ENCODE peak calls at places on chromosomes 5 and 9, in six cellular contexts. R is OCI-LY7; E is ovary; Y is uterus; W is heart left ventricle; A is naive thymus-derived CD4-positive, alpha-beta T cell. J is an unnamed sample. For H3K4me1, the result is how much of the 10 kb centered on the place peaks cover.

GRCh38 chr5:151577566-151577965 is 13.6 kb downstream of the FAT2 start:
- DNase-seq in A (no peak), Y (no peak), R (no peak), E (no peak), W (no peak), J (no peak)

GRCh38 chr5:65172486-65173129 is 309.1 kb downstream of the ADAMTS6 start:
- DNase-seq in W (no peak), Y (no peak), A (no peak), E (no peak), R (no peak), J (no peak)

GRCh38 chr5:150781706-150782614 is 3.4 kb downstream of the SMIM3 start:
- DNase-seq in R (no peak), W (peak), E (peak), A (no peak), Y (peak), J (peak)

GRCh38 chr9:98861881-98862501 is 54.5 kb downstream of the GALNT12 start:
- DNase-seq in E (no peak), Y (peak), A (no peak), W (peak), R (no peak), J (peak)

GRCh38 chr5:67318746-67319145 is 122.1 kb upstream of the CD180 start:
- DNase-seq in Y (no peak), E (no peak), W (no peak), R (no peak), A (no peak), J (no peak)

GRCh38 chr9:87878930-87879603 is 3.6 kb upstream of the SPATA31E1 start:
- DNase-seq in Y (no peak), W (no peak), E (no peak), A (no peak), R (no peak), J (no peak)

GRCh38 chr9:112378441-112379176 is 1.3 kb upstream of the HSDL2 start:
- DNase-seq in R (no peak), E (no peak), W (no peak), Y (no peak), A (no peak), J (no peak)

GRCh38 chr5:219492-219891 is 1.4 kb downstream of the SDHA start:
- DNase-seq in W (no peak), R (peak), E (no peak), A (peak), Y (no peak), J (no peak)

GRCh38 chr5:91499943-91500531 is 116.9 kb upstream of the ARRDC3 start:
- DNase-seq in A (peak), W (no peak), R (peak), E (no peak), Y (no peak), J (no peak)

GRCh38 chr5:98679963-98680362 is 93.5 kb upstream of the RGMB start:
- DNase-seq in Y (no peak), E (no peak), W (no peak), A (no peak), R (no peak), J (no peak)

GRCh38 chr5:132094393-132095076 is 20.9 kb downstream of the CSF2 start:
- DNase-seq in E (no peak), Y (no peak), A (no peak), W (no peak), R (no peak), J (no peak)

GRCh38 chr9:136117291-136118060 is 1.2 kb downstream of the TMEM250 start:
- DNase-seq in Y (no peak), A (no peak), E (no peak), W (peak), R (peak), J (no peak)

GRCh38 chr9:113873446-113873845 is 2.7 kb upstream of the ZNF618 start:
- DNase-seq in W (no peak), Y (no peak), E (no peak), A (no peak), R (no peak), J (no peak)

GRCh38 chr5:76404694-76405306 is 1.7 kb downstream of the IQGAP2 start:
- DNase-seq in W (no peak), A (no peak), R (peak), Y (no peak), E (no peak), J (no peak)

GRCh38 chr5:59554501-59554900 is 339.0 kb downstream of the PDE4D start:
- DNase-seq in A (no peak), E (no peak), R (no peak), W (no peak), Y (no peak), J (no peak)

GRCh38 chr9:114709636-114710035 is 27.6 kb upstream of the TEX48 start:
- DNase-seq in A (no peak), R (no peak), Y (no peak), E (no peak), W (no peak), J (no peak)

GRCh38 chr5:168001311-168001710 is 290.1 kb upstream of the WWC1 start:
- DNase-seq in R (no peak), E (no peak), W (no peak), Y (no peak), A (no peak), J (no peak)

GRCh38 chr5:82591021-82591515 is 312.9 kb upstream of the RPS23 start:
- DNase-seq in A (no peak), R (no peak), E (no peak), W (no peak), Y (no peak), J (no peak)

GRCh38 chr9:137301086-137301947 is 754 bp downstream of the NRARP start:
- DNase-seq in A (no peak), Y (no peak), R (no peak), W (peak), E (peak), J (peak)

GRCh38 chr5:132808866-132809265 is 4.2 kb upstream of the SOWAHA start:
- DNase-seq in E (no peak), A (no peak), Y (no peak), W (no peak), R (no peak), J (no peak)

GRCh38 chr5:17302590-17302989 is 85.2 kb downstream of the BASP1 start:
- DNase-seq in Y (peak), A (no peak), W (no peak), R (no peak), E (peak), J (no peak)

GRCh38 chr9:121822093-121823085 is 171.0 kb downstream of the DAB2IP start:
- DNase-seq in R (peak), A (no peak), W (no peak), E (no peak), Y (no peak), J (no peak)

GRCh38 chr5:177409043-177409801 is at the start of gene F12:
- DNase-seq in W (no peak), R (no peak), E (no peak), A (no peak), Y (no peak), J (no peak)

GRCh38 chr9:129111143-129111761 is at the start of gene PTPA:
- DNase-seq in Y (peak), R (peak), E (peak), A (peak), W (peak), J (peak)

GRCh38 chr9:132412089-132412488 is 2.1 kb downstream of the CFAP77 start:
- DNase-seq in W (no peak), Y (no peak), E (no peak), R (peak), A (no peak), J (no peak)

GRCh38 chr9:19493174-19493811 is 84.5 kb downstream of the ACER2 start:
- DNase-seq in R (peak), W (peak), Y (peak), E (peak), A (peak), J (peak)

GRCh38 chr5:39624890-39625289 is 200.1 kb upstream of the DAB2 start:
- DNase-seq in R (no peak), W (no peak), A (no peak), E (no peak), Y (no peak), J (no peak)

GRCh38 chr5:172953776-172954189 is 5.4 kb upstream of the RPL26L1 start:
- DNase-seq in E (no peak), W (no peak), A (no peak), Y (no peak), R (no peak), J (no peak)

GRCh38 chr9:136634904-136635303 is 27.8 kb upstream of the EGFL7 start:
- DNase-seq in A (no peak), E (no peak), W (no peak), Y (no peak), R (no peak), J (no peak)

GRCh38 chr9:79734989-79735779 is 163.4 kb downstream of the TLE4 start:
- DNase-seq in A (no peak), Y (no peak), E (no peak), W (no peak), R (no peak), J (no peak)

GRCh38 chr5:61351733-61352132 is 19.7 kb downstream of the ZSWIM6 start:
- DNase-seq in W (no peak), Y (no peak), A (no peak), R (no peak), E (no peak), J (no peak)

GRCh38 chr9:108760841-108761240 is 94.9 kb downstream of the ACTL7B start:
- DNase-seq in A (no peak), E (no peak), W (no peak), Y (no peak), R (no peak), J (no peak)

GRCh38 chr9:127877566-127877998 is at the start of gene AK1:
- DNase-seq in R (no peak), A (no peak), W (peak), Y (peak), E (peak), J (peak)
- H3K4me1 ChIP-seq in R (under half), A (under half), W (under half), Y (under half), E (under half), J (under half)

GRCh38 chr9:15295761-15296405 is 11.1 kb downstream of the TTC39B start:
- DNase-seq in A (peak), W (no peak), Y (peak), R (no peak), E (no peak), J (no peak)
- H3K4me1 ChIP-seq in A (half or more), W (under half), Y (under half), R (under half), E (under half), J (under half)

DNA sequence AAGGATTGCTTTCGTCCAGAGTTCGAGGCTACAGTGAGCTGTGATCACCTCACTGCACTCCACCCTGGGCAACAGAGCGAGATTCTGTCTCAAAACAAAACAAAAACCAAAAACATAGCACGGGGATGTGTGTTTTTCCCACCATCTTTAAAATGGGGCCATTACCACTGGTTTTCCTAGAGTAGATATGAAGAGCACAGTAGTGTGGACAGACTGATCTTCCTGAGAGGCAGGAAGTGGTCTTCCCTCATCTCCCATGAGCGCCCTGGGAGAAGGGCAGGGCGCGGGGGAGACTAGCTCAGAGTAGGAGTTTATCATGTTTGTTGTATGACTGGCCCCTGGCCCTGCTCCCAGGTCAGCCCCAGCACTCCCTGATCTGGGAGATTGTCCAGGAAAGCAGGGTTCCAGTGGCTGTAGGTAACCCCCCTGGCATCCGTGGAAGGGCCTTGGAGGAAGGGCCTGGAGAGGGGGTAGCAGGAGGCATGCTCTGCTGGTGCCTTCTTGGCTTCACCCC is 2.3 kb downstream of the SUSD3 start:
- DNase-seq in A (no peak), W (no peak), E (peak), Y (peak), R (peak), J (peak)
- H3K4me1 ChIP-seq in A (half or more), W (under half), E (under half), Y (under half), R (half or more), J (under half)

DNA sequence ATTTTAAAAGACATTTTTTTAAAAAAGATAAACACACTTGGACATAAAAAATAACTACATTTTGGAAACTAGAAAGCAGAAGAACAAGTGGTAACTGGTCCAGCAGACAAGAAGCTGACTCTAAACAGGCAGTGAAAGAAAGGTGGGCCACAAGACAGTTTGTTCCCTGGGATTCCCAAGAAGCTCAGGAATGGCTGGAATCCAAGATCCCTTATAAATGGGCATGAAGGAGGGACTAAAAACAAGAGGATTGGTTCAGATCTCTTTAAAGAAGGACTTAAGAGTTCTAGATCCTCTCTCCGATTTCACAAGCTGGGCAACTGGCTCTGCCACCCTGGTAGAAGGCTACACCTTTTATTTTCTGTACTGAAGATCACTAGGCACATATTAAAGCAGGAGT is 102.8 kb downstream of the ARL15 start:
- DNase-seq in W (no peak), Y (no peak), R (no peak), E (no peak), A (no peak), J (no peak)
- H3K4me1 ChIP-seq in W (under half), Y (under half), R (under half), E (under half), A (under half), J (under half)

J was measured in kidney.